ENCODE peak calls at places on chromosomes 3 and 15, in six cellular contexts. K is activated CD4-positive, alpha-beta T cell treated with anti-CD3 and anti-CD28 coated beads, Interleukin-2, amount 50 U/mL, for 1 hour; I is NCI-H526; A is A172; G is CD4-positive, alpha-beta T cell; E is HTR-8/SVneo. Z is an unnamed sample.

GRCh38 chr3:33971055-33971454 is 172.6 kb downstream of the PDCD6IP start:
- DNase-seq in E (no peak), I (no peak), G (no peak), A (no peak), K (no peak), Z (no peak)

GRCh38 chr3:117165611-117166051 is 456.1 kb downstream of the TUSC7 start:
- DNase-seq in E (no peak), A (no peak), I (no peak), K (no peak), G (no peak), Z (no peak)

GRCh38 chr3:168260859-168261258 is 165.1 kb upstream of the GOLIM4 start:
- DNase-seq in A (no peak), I (no peak), G (no peak), E (no peak), K (no peak), Z (no peak)

GRCh38 chr3:178060406-178060805 is 475.8 kb upstream of the KCNMB2 start:
- DNase-seq in A (no peak), K (no peak), I (no peak), E (no peak), G (no peak), Z (no peak)

GRCh38 chr3:115699741-115700140 is 76.4 kb downstream of the GAP43 start:
- DNase-seq in E (no peak), A (no peak), K (no peak), I (no peak), G (no peak), Z (no peak)

GRCh38 chr15:42001236-42001635 is 19.6 kb downstream of the PLA2G4E start:
- DNase-seq in E (no peak), G (no peak), K (no peak), I (no peak), A (no peak), Z (no peak)

GRCh38 chr15:57684491-57685184 is 21.9 kb upstream of the POLR2M start:
- DNase-seq in I (no peak), A (no peak), K (no peak), G (no peak), E (no peak), Z (peak)

GRCh38 chr3:16069149-16069922 is 105.1 kb upstream of the GALNT15 start:
- DNase-seq in E (peak), G (no peak), K (no peak), I (no peak), A (peak), Z (peak)

GRCh38 chr15:63446260-63446659 is 58.1 kb upstream of the USP3 start:
- DNase-seq in A (no peak), K (no peak), G (no peak), I (no peak), E (no peak), Z (no peak)

GRCh38 chr3:77392181-77392580 is 352.3 kb downstream of the ROBO2 start:
- DNase-seq in G (no peak), K (no peak), A (no peak), I (no peak), E (no peak), Z (no peak)

GRCh38 chr3:119580148-119580760 is 962 bp downstream of the ADPRH start:
- DNase-seq in K (no peak), E (no peak), A (no peak), I (peak), G (no peak), Z (peak)

GRCh38 chr15:38517312-38517711 is 47.3 kb downstream of the RASGRP1 start:
- DNase-seq in I (no peak), K (no peak), G (no peak), A (no peak), E (no peak), Z (no peak)